ENCODE peak calls at places on chromosomes 16 and 17, in six cellular contexts. E is left ventricle myocardium inferior, B is GM23248, H is WTC11, Q is cardiac fibroblast, A is H9. W is an unnamed sample.

GRCh38 chr17:27340990-27341595 is 47.2 kb downstream of the WSB1 start:
- DNase-seq in E (no peak), B (no peak), H (no peak), Q (no peak), A (no peak), W (no peak)

GRCh38 chr16:53872248-53873221 is 168.6 kb downstream of the FTO start:
- DNase-seq in E (no peak), B (peak), H (no peak), Q (peak), A (no peak), W (no peak)

GRCh38 chr16:15775209-15775608 is 81.6 kb downstream of the MYH11 start:
- DNase-seq in E (no peak), B (peak), H (no peak), Q (peak), A (no peak), W (no peak)

GRCh38 chr16:67260426-67261063 is 11.8 kb downstream of the SLC9A5 start:
- DNase-seq in E (no peak), B (peak), H (no peak), Q (peak), A (peak), W (no peak)

GRCh38 chr16:57070986-57071540 is 21.3 kb upstream of the CPNE2 start:
- DNase-seq in E (no peak), B (no peak), H (no peak), Q (no peak), A (no peak), W (no peak)

GRCh38 chr17:60093694-60094093 is 15.0 kb upstream of the HEATR6 start:
- DNase-seq in E (no peak), B (no peak), H (no peak), Q (no peak), A (no peak), W (no peak)

GRCh38 chr17:17408236-17408794 is 68.5 kb upstream of the MED9 start:
- DNase-seq in E (no peak), B (peak), H (no peak), Q (peak), A (no peak), W (no peak)

GRCh38 chr17:9346296-9346926 is 229.2 kb downstream of the STX8 start:
- DNase-seq in E (no peak), B (peak), H (no peak), Q (peak), A (no peak), W (no peak)

GRCh38 chr16:31072540-31073072 is 1.4 kb downstream of the ZNF668 start:
- DNase-seq in E (no peak), B (peak), H (no peak), Q (peak), A (no peak), W (no peak)

GRCh38 chr17:9465216-9465921 is 110.3 kb downstream of the STX8 start:
- DNase-seq in E (no peak), B (peak), H (no peak), Q (peak), A (no peak), W (no peak)

GRCh38 chr17:30920683-30921543 is 832 bp upstream of the ADAP2 start:
- DNase-seq in E (no peak), B (peak), H (no peak), Q (no peak), A (no peak), W (no peak)

GRCh38 chr16:67475051-67475450 is 5.9 kb downstream of the ATP6V0D1 start:
- DNase-seq in E (no peak), B (no peak), H (no peak), Q (no peak), A (no peak), W (no peak)

GRCh38 chr16:68077866-68078725 is 7.1 kb upstream of the NFATC3 start:
- DNase-seq in E (no peak), B (no peak), H (no peak), Q (no peak), A (no peak), W (no peak)

GRCh38 chr17:48500435-48501426 is 30.1 kb downstream of the HOXB1 start:
- DNase-seq in E (no peak), B (peak), H (no peak), Q (peak), A (peak), W (no peak)

GRCh38 chr17:12680993-12681392 is 15.3 kb downstream of the MYOCD start:
- DNase-seq in E (no peak), B (no peak), H (no peak), Q (no peak), A (no peak), W (no peak)

GRCh38 chr17:1328437-1328836 is 49.0 kb downstream of the TRARG1 start:
- DNase-seq in E (no peak), B (no peak), H (no peak), Q (no peak), A (no peak), W (no peak)

GRCh38 chr17:76407509-76407908 is 23.1 kb downstream of the SPHK1 start:
- DNase-seq in E (no peak), B (no peak), H (no peak), Q (no peak), A (no peak), W (peak)

GRCh38 chr17:3575506-3575905 is 17.9 kb upstream of the TRPV3 start:
- DNase-seq in E (no peak), B (peak), H (no peak), Q (peak), A (no peak), W (no peak)

GRCh38 chr17:55735784-55736405 is 13.2 kb upstream of the TMEM100 start:
- DNase-seq in E (no peak), B (peak), H (peak), Q (peak), A (no peak), W (no peak)

GRCh38 chr16:88713568-88714419 is 7.5 kb downstream of the CTU2 start:
- DNase-seq in E (no peak), B (peak), H (no peak), Q (peak), A (no peak), W (no peak)

GRCh38 chr16:49341706-49342105 is 31.9 kb upstream of the C16orf78 start:
- DNase-seq in E (no peak), B (no peak), H (no peak), Q (no peak), A (no peak), W (no peak)

GRCh38 chr17:74870512-74870911 is 2.3 kb downstream of the FDXR start:
- DNase-seq in E (no peak), B (peak), H (no peak), Q (peak), A (no peak), W (no peak)

GRCh38 chr17:38464251-38464722 is 36.0 kb downstream of the ARHGAP23 start:
- DNase-seq in E (peak), B (peak), H (no peak), Q (peak), A (no peak), W (peak)

GRCh38 chr16:27431773-27432599 is 30.0 kb downstream of the IL21R start:
- DNase-seq in E (no peak), B (peak), H (no peak), Q (peak), A (peak), W (no peak)

GRCh38 chr17:65987988-65988387 is 203.9 kb downstream of the CEP112 start:
- DNase-seq in E (no peak), B (peak), H (peak), Q (peak), A (peak), W (no peak)

GRCh38 chr17:63511331-63511730 is 11.8 kb upstream of the KCNH6 start:
- DNase-seq in E (no peak), B (no peak), H (no peak), Q (no peak), A (no peak), W (no peak)

GRCh38 chr17:17032131-17032692 is 10.0 kb upstream of the MPRIP start:
- DNase-seq in E (peak), B (peak), H (no peak), Q (peak), A (no peak), W (peak)

GRCh38 chr17:61325382-61326073 is 74.1 kb upstream of the TBX2 start:
- DNase-seq in E (no peak), B (peak), H (no peak), Q (peak), A (no peak), W (no peak)

GRCh38 chr17:82301916-82302497 is 15.4 kb downstream of the CD7 start:
- DNase-seq in E (no peak), B (no peak), H (no peak), Q (no peak), A (no peak), W (no peak)

GRCh38 chr16:65314246-65315003 is 192.6 kb upstream of the CDH11 start:
- DNase-seq in E (no peak), B (peak), H (no peak), Q (peak), A (no peak), W (no peak)

GRCh38 chr17:82351254-82351712 is 7.8 kb upstream of the TEX19 start:
- DNase-seq in E (no peak), B (no peak), H (peak), Q (no peak), A (no peak), W (peak)

GRCh38 chr17:45127583-45128300 is 4.6 kb downstream of the PLCD3 start:
- DNase-seq in E (peak), B (peak), H (no peak), Q (no peak), A (peak), W (peak)

GRCh38 chr16:66954097-66954659 is 6.9 kb upstream of the CES3 start:
- DNase-seq in E (peak), B (peak), H (peak), Q (peak), A (peak), W (peak)

GRCh38 chr16:54931041-54931756 is 534 bp downstream of the IRX5 start:
- DNase-seq in E (no peak), B (peak), H (peak), Q (peak), A (peak), W (peak)

GRCh38 chr16:79270011-79270410 is 330.5 kb downstream of the MAF start:
- DNase-seq in E (no peak), B (no peak), H (no peak), Q (no peak), A (no peak), W (no peak)

GRCh38 chr16:88633684-88634140 is 4.7 kb upstream of the IL17C start:
- DNase-seq in E (no peak), B (peak), H (peak), Q (peak), A (peak), W (no peak)

W was measured in Right ventricle myocardium superior.